ENCODE peak calls at places on chromosomes 12 and 14, in seven cellular contexts. T is aorta, N is GM23248, P is choroid plexus epithelial cell, D is GM06990, H is heart left ventricle, I is HepG2. G is an unnamed sample.

GRCh38 chr12:76276499-76277151 is 71.6 kb downstream of the BBS10 start:
- DNase-seq in T (no peak), N (no peak), P (no peak), D (no peak), H (no peak), I (no peak), G (peak)

GRCh38 chr12:18552829-18553228 is 185.0 kb downstream of the PLCZ1 start:
- DNase-seq in T (no peak), N (no peak), P (peak), D (no peak), H (no peak), I (no peak), G (no peak)

GRCh38 chr12:83036847-83037246 is 350.1 kb downstream of the TMTC2 start:
- DNase-seq in T (no peak), N (no peak), P (no peak), D (no peak), H (no peak), I (no peak), G (no peak)

GRCh38 chr12:12240671-12241345 is 26.0 kb downstream of the LRP6 start:
- DNase-seq in T (no peak), N (peak), P (peak), D (no peak), H (no peak), I (peak), G (no peak)

GRCh38 chr12:70469221-70469820 is 103.2 kb downstream of the KCNMB4 start:
- DNase-seq in T (no peak), N (no peak), P (no peak), D (no peak), H (no peak), I (no peak), G (no peak)

GRCh38 chr12:31015215-31015614 is 58.4 kb upstream of the DDX11 start:
- DNase-seq in T (no peak), N (no peak), P (no peak), D (no peak), H (no peak), I (no peak), G (no peak)

GRCh38 chr14:64060648-64061096 is 207.9 kb downstream of the SYNE2 start:
- DNase-seq in T (no peak), N (peak), P (peak), D (peak), H (no peak), I (peak), G (peak)

GRCh38 chr14:99529899-99530298 is 48.7 kb downstream of the CCNK start:
- DNase-seq in T (no peak), N (peak), P (no peak), D (no peak), H (no peak), I (no peak), G (no peak)

GRCh38 chr12:64116969-64117368 is 105.1 kb downstream of the KICS2 start:
- DNase-seq in T (no peak), N (no peak), P (no peak), D (no peak), H (no peak), I (peak), G (no peak)

GRCh38 chr14:65356327-65356836 is 56.1 kb upstream of the FUT8 start:
- DNase-seq in T (no peak), N (peak), P (peak), D (no peak), H (no peak), I (peak), G (no peak)

GRCh38 chr12:118183155-118183554 is 47.2 kb downstream of the PEBP1 start:
- DNase-seq in T (no peak), N (no peak), P (no peak), D (no peak), H (no peak), I (no peak), G (no peak)

GRCh38 chr14:61836184-61836583 is 74.0 kb downstream of the SNAPC1 start:
- DNase-seq in T (no peak), N (no peak), P (no peak), D (no peak), H (no peak), I (no peak), G (no peak)

GRCh38 chr12:33988888-33989287 is 33.4 kb upstream of the ALG10 start:
- DNase-seq in T (no peak), N (no peak), P (no peak), D (no peak), H (no peak), I (no peak), G (no peak)

DNA sequence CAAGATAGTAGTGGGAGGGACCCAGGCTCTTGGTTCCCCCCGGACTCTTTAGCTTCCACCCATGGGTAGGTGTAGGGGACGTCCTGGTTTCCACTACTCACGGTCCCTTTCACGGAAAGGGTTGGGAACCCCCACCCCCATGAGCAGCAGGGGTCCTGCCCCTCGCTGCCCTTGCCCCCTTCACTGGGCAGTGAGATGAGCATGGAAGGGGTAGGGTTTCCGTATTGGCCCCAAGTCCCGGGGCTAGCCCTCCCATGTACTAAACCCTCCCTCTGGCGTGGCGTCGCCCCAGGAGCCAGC is 12.7 kb downstream of the AGAP2 start:
- DNase-seq in T (no peak), N (no peak), P (no peak), D (no peak), H (no peak), I (no peak), G (no peak)
- H3K4me3 ChIP-seq in T (peak), N (peak), P (peak), D (no peak), H (peak), I (peak), G (peak)

GRCh38 chr14:30330452-30330851 is 228.5 kb upstream of the G2E3 start:
- DNase-seq in T (no peak), N (peak), P (peak), D (no peak), H (no peak), I (no peak), G (no peak)

GRCh38 chr14:30332374-30332773 is 226.6 kb upstream of the G2E3 start:
- DNase-seq in T (no peak), N (no peak), P (no peak), D (no peak), H (no peak), I (no peak), G (no peak)

GRCh38 chr14:30333934-30334333 is 225.0 kb upstream of the G2E3 start:
- DNase-seq in T (no peak), N (no peak), P (no peak), D (no peak), H (no peak), I (no peak), G (no peak)

GRCh38 chr14:30331030-30331429 is 227.9 kb upstream of the G2E3 start:
- DNase-seq in T (no peak), N (no peak), P (no peak), D (no peak), H (no peak), I (no peak), G (no peak)
- H3K4me3 ChIP-seq in T (no peak), N (no peak), P (no peak), D (no peak), H (no peak), I (no peak), G (no peak)

GRCh38 chr12:98893601-98894411 is 248.7 kb downstream of the APAF1 start:
- DNase-seq in T (no peak), N (no peak), P (no peak), D (no peak), H (no peak), I (no peak), G (no peak)
- H3K4me3 ChIP-seq in T (peak), N (no peak), P (no peak), D (no peak), H (no peak), I (no peak), G (no peak)

DNA sequence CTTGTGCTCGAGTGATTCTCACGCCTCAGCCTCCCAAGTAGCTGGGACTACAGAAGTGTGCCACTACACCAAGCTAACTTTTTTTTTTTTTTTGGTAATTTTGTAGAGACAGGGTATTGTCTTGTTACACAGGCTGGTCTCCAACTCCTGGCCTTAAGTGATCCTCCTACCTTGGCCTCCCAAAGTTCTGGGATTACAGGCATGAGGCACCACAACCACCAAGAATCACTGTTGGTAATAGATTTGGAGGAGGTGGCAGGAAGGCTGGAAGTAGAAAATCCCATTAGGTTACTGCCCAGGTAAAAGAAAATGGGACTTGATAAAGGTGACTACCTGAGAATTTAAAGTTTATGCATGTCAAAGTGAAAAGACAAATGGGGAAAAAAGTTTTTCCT is 1.4 kb upstream of the CDCA4 start:
- DNase-seq in T (no peak), N (peak), P (no peak), D (no peak), H (no peak), I (no peak), G (no peak)
- H3K4me3 ChIP-seq in T (no peak), N (peak), P (peak), D (peak), H (peak), I (peak), G (no peak)

GRCh38 chr14:33800735-33801163 is 150.1 kb downstream of the EGLN3 start:
- DNase-seq in T (no peak), N (no peak), P (no peak), D (no peak), H (no peak), I (no peak), G (no peak)

GRCh38 chr14:33794791-33795300 is 156.0 kb downstream of the EGLN3 start:
- DNase-seq in T (no peak), N (peak), P (no peak), D (no peak), H (no peak), I (no peak), G (no peak)

GRCh38 chr14:33796356-33796755 is 154.5 kb downstream of the EGLN3 start:
- DNase-seq in T (no peak), N (peak), P (peak), D (no peak), H (no peak), I (no peak), G (no peak)

GRCh38 chr14:33802737-33803136 is 148.1 kb downstream of the EGLN3 start:
- DNase-seq in T (no peak), N (no peak), P (no peak), D (no peak), H (no peak), I (no peak), G (no peak)

GRCh38 chr14:33799705-33800269 is 151.1 kb downstream of the EGLN3 start:
- DNase-seq in T (peak), N (peak), P (peak), D (no peak), H (peak), I (no peak), G (no peak)
- H3K4me3 ChIP-seq in T (peak), N (peak), P (peak), D (no peak), H (peak), I (no peak), G (no peak)

GRCh38 chr12:69247253-69248018 is 8.1 kb downstream of the CPSF6 start:
- DNase-seq in T (no peak), N (no peak), P (no peak), D (no peak), H (no peak), I (no peak), G (no peak)
- H3K4me3 ChIP-seq in T (no peak), N (no peak), P (no peak), D (no peak), H (no peak), I (no peak), G (no peak)

G was measured in right lobe of liver.